ENCODE peak calls at places on chromosomes 1 and 21, in five cellular contexts. T, D, H, F and U are unnamed samples.

GRCh38 chr1:40045766-40046165 is 5.2 kb downstream of the CAP1 start:
- DNase-seq in D (no peak), H (no peak), F (no peak), T (no peak), U (no peak)

GRCh38 chr1:202349263-202349928 is 897 bp downstream of the PPP1R12B start:
- DNase-seq in D (no peak), T (peak; percentile 67), F (peak; percentile 7), H (peak; percentile 89), U (no peak)

GRCh38 chr1:214917081-214917635 is 165.4 kb upstream of the KCNK2 start:
- DNase-seq in T (no peak), D (no peak), H (no peak), F (no peak), U (no peak)

GRCh38 chr1:198123146-198123545 is 33.7 kb upstream of the NEK7 start:
- DNase-seq in D (peak; percentile 53), H (peak; percentile 92), T (peak; percentile 94), F (no peak), U (no peak)

GRCh38 chr1:48572632-48573258 is 100.7 kb upstream of the SPATA6 start:
- DNase-seq in F (peak; percentile 49), D (peak; percentile 42), T (peak; percentile 58), H (peak; percentile 51), U (peak; percentile 62)

GRCh38 chr1:44696789-44697188 is 22.3 kb downstream of the ARMH1 start:
- DNase-seq in H (no peak), T (no peak), D (no peak), F (no peak), U (no peak)

GRCh38 chr1:204313675-204314074 is 46.1 kb downstream of the PLEKHA6 start:
- DNase-seq in F (no peak), T (no peak), H (peak; percentile 40), D (no peak), U (no peak)

GRCh38 chr1:209627349-209628196 is 24.7 kb downstream of the LAMB3 start:
- DNase-seq in H (peak; percentile 79), D (peak; percentile 16), T (peak; percentile 61), F (no peak), U (peak; percentile 82)

GRCh38 chr1:198687429-198687828 is 48.6 kb downstream of the PTPRC start:
- DNase-seq in F (no peak), T (no peak), D (no peak), H (no peak), U (no peak)

GRCh38 chr1:7641587-7642417 is 129.3 kb upstream of the VAMP3 start:
- DNase-seq in H (no peak), D (no peak), T (no peak), F (no peak), U (no peak)

GRCh38 chr21:21463456-21463855 is 465.2 kb downstream of the NCAM2 start:
- DNase-seq in T (no peak), F (no peak), D (no peak), H (peak; percentile 22), U (no peak)

GRCh38 chr1:15330028-15330427 is 79.7 kb upstream of the EFHD2 start:
- DNase-seq in H (no peak), D (no peak), F (peak; percentile 42), T (no peak), U (no peak)

GRCh38 chr1:15337656-15338402 is 71.9 kb upstream of the EFHD2 start:
- DNase-seq in T (peak; percentile 91), H (peak; percentile 62), D (peak; percentile 64), F (peak; percentile 72), U (no peak)

GRCh38 chr1:239951518-239952130 is 140.1 kb upstream of the FMN2 start:
- DNase-seq in F (peak; percentile 19), T (peak; percentile 57), D (peak; percentile 54), H (peak; percentile 73), U (peak; percentile 83)

GRCh38 chr1:116496380-116496779 is 74.4 kb downstream of the CD58 start:
- DNase-seq in D (no peak), F (no peak), T (no peak), H (peak; percentile 78), U (no peak)

GRCh38 chr1:107559881-107560280 is 405.1 kb downstream of the VAV3 start:
- DNase-seq in D (peak; percentile 27), T (peak; percentile 64), F (peak; percentile 66), H (no peak), U (no peak)

GRCh38 chr1:104780470-104781078 is 1030.9 kb downstream of the AMY1C start:
- DNase-seq in F (peak; percentile 1), H (peak; percentile 29), D (peak; percentile 1), T (no peak), U (peak; percentile 32)

GRCh38 chr1:168266644-168267186 is 14.0 kb upstream of the TBX19 start:
- DNase-seq in T (peak; percentile 38), D (no peak), F (no peak), H (peak; percentile 45), U (no peak)

GRCh38 chr1:22506130-22506692 is 54.6 kb downstream of the ZBTB40 start:
- DNase-seq in D (no peak), F (no peak), T (no peak), H (no peak), U (no peak)

GRCh38 chr1:143699731-143700130 is 272.1 kb downstream of the FAM72C start:
- DNase-seq in F (no peak), T (no peak), D (no peak), H (no peak), U (no peak)

GRCh38 chr21:16241500-16241963 is 511.8 kb downstream of the USP25 start:
- DNase-seq in D (no peak), H (peak; percentile 43), T (no peak), F (no peak), U (no peak)

GRCh38 chr1:6509603-6510291 is 18.3 kb upstream of the PLEKHG5 start:
- DNase-seq in F (no peak), T (no peak), D (no peak), H (no peak), U (no peak)

GRCh38 chr1:29524285-29525065 is 288.2 kb downstream of the PTPRU start:
- DNase-seq in D (no peak), F (no peak), H (no peak), T (no peak), U (no peak)

GRCh38 chr1:234978397-234979291 is 150.0 kb downstream of the TOMM20 start:
- DNase-seq in T (peak; percentile 88), H (peak; percentile 80), D (no peak), F (peak; percentile 52), U (no peak)

GRCh38 chr1:225896937-225897549 is 8.1 kb upstream of the LEFTY1 start:
- DNase-seq in F (peak; percentile 90), H (no peak), T (peak; percentile 20), D (no peak), U (peak; percentile 79)

GRCh38 chr21:21559285-21560045 is 561.3 kb downstream of the NCAM2 start:
- DNase-seq in H (no peak), F (no peak), T (peak; percentile 7), D (no peak), U (no peak)

GRCh38 chr1:63873751-63874150 is 99.9 kb downstream of the ROR1 start:
- DNase-seq in F (peak; percentile 23), T (peak; percentile 82), D (peak; percentile 54), H (no peak), U (no peak)

GRCh38 chr1:27403065-27403726 is 10.8 kb downstream of the GPR3 start:
- DNase-seq in H (peak; percentile 67), D (no peak), F (no peak), T (peak; percentile 48), U (no peak)

GRCh38 chr1:73978964-73979363 is 219.0 kb downstream of the LRRIQ3 start:
- DNase-seq in D (no peak), H (no peak), T (no peak), F (no peak), U (no peak)

GRCh38 chr1:209433649-209434031 is 149.9 kb upstream of the CAMK1G start:
- DNase-seq in T (peak; percentile 36), F (peak; percentile 88), D (peak; percentile 40), H (peak; percentile 16), U (no peak)

GRCh38 chr1:15272009-15272781 is 25.2 kb downstream of the FHAD1 start:
- DNase-seq in D (peak; percentile 46), T (peak; percentile 54), F (peak; percentile 70), H (peak; percentile 80), U (peak; percentile 60)

GRCh38 chr1:154353460-154353904 is 28.2 kb downstream of the ATP8B2 start:
- DNase-seq in F (peak; percentile 28), T (peak; percentile 42), H (peak; percentile 80), D (no peak), U (peak; percentile 29)
- TF ChIP-seq CTCF in F (peak; percentile 33), T (peak; percentile 35), H (peak; percentile 41), D (peak; percentile 46), U (no peak)

GRCh38 chr1:150619576-150620509 is 9.6 kb downstream of the ENSA start:
- DNase-seq in F (peak; percentile 78), D (peak; percentile 22), T (peak; percentile 79), H (peak; percentile 85), U (peak; percentile 43)
- TF ChIP-seq CTCF in F (peak; percentile 32), D (peak; percentile 47), T (no peak), H (peak; percentile 31), U (no peak)

GRCh38 chr1:189429610-189430009 is 1048.1 kb downstream of the BRINP3 start:
- DNase-seq in F (peak; percentile 37), D (no peak), T (peak; percentile 24), H (peak; percentile 61), U (peak; percentile 54)
- TF ChIP-seq CTCF in F (peak; percentile 82), D (peak; percentile 40), T (peak; percentile 22), H (peak; percentile 23), U (peak; percentile 86)

GRCh38 chr21:38725196-38726157 is 80.3 kb upstream of the ETS2 start:
- DNase-seq in D (no peak), H (no peak), T (no peak), F (peak; percentile 83), U (no peak)
- TF ChIP-seq CTCF in D (no peak), H (no peak), T (no peak), F (no peak), U (no peak)

GRCh38 chr1:228110536-228110935 is 1.4 kb upstream of the MRPL55 start:
- DNase-seq in D (no peak), F (no peak), T (no peak), H (no peak), U (no peak)

GRCh38 chr1:228109962-228110488 is 926 bp upstream of the MRPL55 start:
- DNase-seq in D (no peak), F (no peak), T (peak; percentile 37), H (peak; percentile 41), U (no peak)

GRCh38 chr1:228108742-228109072 is 392 bp downstream of the MRPL55 start:
- DNase-seq in F (no peak), D (no peak), H (no peak), T (no peak), U (no peak)

GRCh38 chr1:228108055-228108690 is 926 bp downstream of the MRPL55 start:
- DNase-seq in F (no peak), T (no peak), H (no peak), D (no peak), U (no peak)

DNA sequence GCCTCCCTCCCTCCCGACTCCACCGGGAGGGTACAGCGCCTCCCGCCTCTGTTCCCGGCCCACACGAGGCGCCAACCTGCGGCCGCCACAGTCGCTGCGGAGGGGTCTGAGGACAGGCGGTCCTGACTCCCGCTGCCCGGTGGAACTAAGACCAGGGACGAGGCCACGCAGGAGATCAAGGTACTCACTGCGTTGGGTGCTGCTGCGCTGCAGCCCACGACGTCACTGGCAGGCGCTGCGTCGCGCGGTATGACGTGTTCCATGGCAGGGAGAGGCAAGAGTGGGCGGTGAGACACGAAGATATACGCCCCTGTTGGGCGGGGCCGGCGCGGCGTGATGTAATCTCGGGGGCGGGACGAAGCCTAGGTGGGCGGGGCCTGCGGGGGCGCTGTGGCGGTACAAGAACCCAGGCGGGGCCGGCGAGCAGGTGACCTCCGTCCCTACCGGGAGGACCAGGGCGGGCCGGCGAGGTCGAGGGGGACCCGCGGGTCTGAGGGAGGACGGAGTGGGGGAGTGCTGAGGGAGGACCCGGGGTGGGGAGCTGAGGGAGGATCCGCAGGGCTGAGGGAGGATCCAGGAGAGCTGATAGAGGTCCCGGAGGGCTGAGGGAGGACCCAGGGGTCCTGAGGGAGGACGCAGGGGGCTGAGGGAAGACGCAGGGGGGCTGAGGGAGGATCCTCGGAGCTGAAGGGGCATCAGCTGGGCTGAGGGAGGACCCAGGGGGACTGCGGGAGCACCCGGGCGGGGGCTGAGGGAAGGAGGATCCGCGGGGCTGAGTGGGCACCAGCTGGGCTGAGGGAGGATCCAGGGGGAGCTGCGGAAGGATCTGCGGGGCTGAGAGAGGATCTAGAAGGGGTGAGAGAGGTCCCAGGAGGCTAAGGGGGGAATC is at the start of gene MRPL55:
- DNase-seq in D (peak; percentile 87), F (peak; percentile 95), H (peak; percentile 96), T (peak; percentile 94), U (peak; percentile 99)
- TF ChIP-seq CTCF in D (no peak), F (no peak), H (no peak), T (no peak), U (no peak)